ENCODE peak calls at places on chromosome 18, in ten cellular contexts. U is left ventricle myocardium superior; H is fibroblast of the aortic adventitia; G is HTR-8/SVneo; W is naive thymus-derived CD8-positive, alpha-beta T cell; A is NCI-H1048; Q is GM23248; J is SHP77 treated with DMSO at 0.1 percent for 48 hours; M is D341Med; F is left lung. S is an unnamed sample.
A peak's percentile ranks its signal among the peaks of the same experiment; 100 is the strongest.

GRCh38 chr18:9643549-9643948 is 29.2 kb upstream of the PPP4R1 start:
- DNase-seq in U (no peak), M (no peak), F (no peak), W (no peak), Q (peak; percentile 97), J (no peak), G (peak; percentile 87), A (peak; percentile 41), H (peak; percentile 96), S (no peak)

GRCh38 chr18:41829648-41830516 is 125.2 kb upstream of the PIK3C3 start:
- DNase-seq in U (no peak), M (no peak), Q (no peak), W (no peak), H (no peak), A (no peak), G (peak; percentile 11), F (no peak), J (no peak), S (no peak)

GRCh38 chr18:73461038-73461779 is 593.4 kb upstream of the NETO1 start:
- DNase-seq in W (no peak), J (no peak), H (no peak), G (no peak), F (no peak), U (no peak), M (no peak), Q (no peak), A (no peak), S (peak; percentile 22)

GRCh38 chr18:49814147-49814499 is 790 bp upstream of the ACAA2 start:
- DNase-seq in A (no peak), H (peak; percentile 66), F (peak; percentile 65), J (peak; percentile 52), W (no peak), M (peak; percentile 85), U (no peak), Q (peak; percentile 85), G (peak; percentile 20), S (peak; percentile 62)

GRCh38 chr18:6561029-6561861 is 146.5 kb upstream of the L3MBTL4 start:
- DNase-seq in A (no peak), J (no peak), W (no peak), H (peak; percentile 36), G (no peak), U (peak; percentile 77), M (peak; percentile 88), Q (peak; percentile 24), F (peak; percentile 80), S (no peak)

GRCh38 chr18:3525870-3526420 is 76.0 kb downstream of the TGIF1 start:
- DNase-seq in G (no peak), F (no peak), U (no peak), A (no peak), H (no peak), Q (no peak), M (no peak), J (peak; percentile 64), W (peak; percentile 22), S (no peak)

GRCh38 chr18:53909668-53910067 is 314.8 kb downstream of the MBD2 start:
- DNase-seq in W (no peak), F (no peak), M (no peak), A (no peak), J (no peak), U (no peak), Q (peak; percentile 48), H (peak; percentile 9), G (peak; percentile 0), S (no peak)

GRCh38 chr18:49747876-49748275 is 65.5 kb downstream of the ACAA2 start:
- DNase-seq in U (no peak), G (no peak), H (no peak), W (no peak), Q (no peak), F (no peak), M (no peak), A (no peak), J (no peak), S (no peak)

GRCh38 chr18:58124475-58124874 is 80.4 kb downstream of the NEDD4L start:
- DNase-seq in Q (no peak), J (no peak), G (no peak), H (no peak), F (no peak), A (no peak), W (no peak), M (no peak), U (no peak), S (no peak)

GRCh38 chr18:62558015-62558663 is 35.3 kb downstream of the ZCCHC2 start:
- DNase-seq in J (no peak), U (no peak), W (no peak), F (no peak), Q (no peak), M (no peak), G (no peak), A (no peak), H (no peak), S (no peak)

GRCh38 chr18:79873449-79874110 is 75.8 kb downstream of the KCNG2 start:
- DNase-seq in G (no peak), M (no peak), H (peak; percentile 5), A (no peak), U (peak; percentile 34), Q (no peak), J (no peak), W (no peak), F (no peak), S (no peak)

GRCh38 chr18:37778417-37779165 is 213.0 kb upstream of the CELF4 start:
- DNase-seq in A (peak; percentile 57), W (no peak), F (peak; percentile 41), M (peak; percentile 94), G (peak; percentile 8), H (no peak), J (peak; percentile 39), U (peak; percentile 65), Q (peak; percentile 65), S (peak; percentile 66)